ENCODE peak calls at places on chromosome 22, in nine cellular contexts. X is spleen, L is psoas muscle, O is RWPE1, B is PC-3, P is OCI-LY7, F is left ventricle myocardium inferior, Y is foreskin fibroblast, Z is kidney. N is an unnamed sample.
A peak's percentile ranks its signal among the peaks of the same experiment; 100 is the strongest.

GRCh38 chr22:46574438-46574992 is 37.1 kb upstream of the CELSR1 start:
- DNase-seq in X (peak; percentile 68), L (no peak), O (no peak), B (no peak), P (no peak), F (peak; percentile 6), Y (no peak), Z (peak; percentile 72), N (no peak)

GRCh38 chr22:32205974-32206773 is 1.3 kb upstream of the RFPL2 start:
- DNase-seq in X (no peak), L (no peak), O (no peak), B (no peak), P (no peak), F (no peak), Y (no peak), Z (no peak), N (no peak)

GRCh38 chr22:26835929-26836528 is 178.6 kb downstream of the MIAT start:
- DNase-seq in X (no peak), L (no peak), O (peak; percentile 22), B (peak; percentile 45), P (peak; percentile 61), F (no peak), Y (peak; percentile 63), Z (no peak), N (peak; percentile 29)

GRCh38 chr22:35842954-35843353 is 125.3 kb downstream of the APOL5 start:
- DNase-seq in X (no peak), L (no peak), O (peak; percentile 19), B (peak; percentile 72), P (peak; percentile 67), F (no peak), Y (peak; percentile 73), Z (no peak), N (no peak)

GRCh38 chr22:24695958-24696511 is 78.5 kb downstream of the PIWIL3 start:
- DNase-seq in X (no peak), L (no peak), O (no peak), B (no peak), P (no peak), F (peak; percentile 46), Y (peak; percentile 11), Z (peak; percentile 85), N (no peak)

GRCh38 chr22:23518381-23519187 is 61.5 kb downstream of the IGLL1 start:
- DNase-seq in X (peak; percentile 50), L (no peak), O (no peak), B (no peak), P (no peak), F (no peak), Y (no peak), Z (peak; percentile 76), N (no peak)

GRCh38 chr22:26367402-26368245 is 61.4 kb upstream of the ASPHD2 start:
- DNase-seq in X (no peak), L (no peak), O (peak; percentile 45), B (peak; percentile 68), P (peak; percentile 76), F (no peak), Y (peak; percentile 71), Z (no peak), N (no peak)

GRCh38 chr22:46762238-46763050 is at the start of gene TBC1D22A:
- DNase-seq in X (peak; percentile 98), L (peak; percentile 95), O (peak; percentile 88), B (peak; percentile 91), P (peak; percentile 96), F (peak; percentile 96), Y (peak; percentile 97), Z (peak; percentile 98), N (peak; percentile 97)

GRCh38 chr22:39959640-39960447 is at the start of gene TMA7B:
- DNase-seq in X (peak; percentile 80), L (no peak), O (peak; percentile 20), B (peak; percentile 57), P (no peak), F (no peak), Y (peak; percentile 66), Z (no peak), N (no peak)

GRCh38 chr22:26650722-26651421 is 6.5 kb upstream of the MIAT start:
- DNase-seq in X (no peak), L (no peak), O (no peak), B (no peak), P (no peak), F (no peak), Y (no peak), Z (peak; percentile 18), N (no peak)

GRCh38 chr22:43110444-43110926 is at the start of gene BIK:
- DNase-seq in X (peak; percentile 84), L (peak; percentile 34), O (peak; percentile 19), B (peak; percentile 44), P (peak; percentile 94), F (peak; percentile 39), Y (peak; percentile 61), Z (peak; percentile 83), N (peak; percentile 68)
- TF ChIP-seq CTCF in X (no peak), L (no peak), O (no peak), B (no peak), P (peak; percentile 75), F (peak; percentile 41), Y (peak; percentile 12), Z (peak; percentile 18), N (no peak)

GRCh38 chr22:36923458-36923784 is 10.0 kb downstream of the CSF2RB start:
- DNase-seq in X (peak; percentile 76), L (no peak), O (no peak), B (no peak), P (no peak), F (no peak), Y (no peak), Z (peak; percentile 72), N (no peak)

GRCh38 chr22:36924151-36924698 is 10.8 kb downstream of the CSF2RB start:
- DNase-seq in X (no peak), L (no peak), O (no peak), B (no peak), P (no peak), F (no peak), Y (no peak), Z (no peak), N (no peak)

GRCh38 chr22:36922752-36923457 is 9.5 kb downstream of the CSF2RB start:
- DNase-seq in X (no peak), L (no peak), O (no peak), B (no peak), P (no peak), F (no peak), Y (no peak), Z (peak; percentile 66), N (no peak)

GRCh38 chr22:36921309-36922096 is 8.1 kb downstream of the CSF2RB start:
- DNase-seq in X (peak; percentile 80), L (no peak), O (no peak), B (no peak), P (peak; percentile 6), F (no peak), Y (no peak), Z (peak; percentile 72), N (no peak)

DNA sequence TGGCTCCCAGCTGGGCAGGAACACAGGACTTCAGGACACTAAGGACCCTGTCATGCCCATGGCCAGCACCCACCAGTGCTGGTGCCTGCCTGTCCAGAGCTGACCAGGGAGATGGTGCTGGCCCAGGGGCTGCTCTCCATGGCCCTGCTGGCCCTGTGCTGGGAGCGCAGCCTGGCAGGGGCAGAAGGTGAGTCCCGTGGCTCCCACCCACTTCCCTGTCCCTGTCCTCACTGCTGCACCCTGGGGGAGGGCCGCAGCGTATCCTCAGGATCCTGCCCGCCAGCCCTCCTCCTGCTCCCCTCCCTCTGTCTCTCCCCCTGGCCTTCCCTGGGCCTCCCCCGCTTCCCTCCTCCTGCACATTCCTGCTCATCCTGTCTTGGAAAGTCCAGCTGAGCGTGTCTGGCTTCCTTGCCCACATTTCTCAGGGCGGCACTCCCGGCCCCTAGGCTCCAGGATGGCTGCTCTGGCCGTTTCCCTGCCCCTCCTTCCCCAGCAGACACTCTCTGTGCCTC is 8.7 kb downstream of the CSF2RB start:
- DNase-seq in X (peak; percentile 76), L (no peak), O (no peak), B (no peak), P (no peak), F (no peak), Y (no peak), Z (peak; percentile 61), N (no peak)
- TF ChIP-seq CTCF in X (no peak), L (no peak), O (no peak), B (no peak), P (no peak), F (no peak), Y (no peak), Z (no peak), N (no peak)

GRCh38 chr22:31085493-31085824 is 4.3 kb downstream of the SMTN start:
- DNase-seq in X (no peak), L (peak; percentile 27), O (no peak), B (no peak), P (no peak), F (peak; percentile 50), Y (no peak), Z (no peak), N (peak; percentile 57)
- TF ChIP-seq CTCF in X (peak; percentile 2), L (no peak), O (peak; percentile 41), B (no peak), P (peak; percentile 6), F (no peak), Y (no peak), Z (no peak), N (no peak)

GRCh38 chr22:37635157-37635556 is 4.3 kb upstream of the SH3BP1 start:
- DNase-seq in X (peak; percentile 73), L (no peak), O (no peak), B (no peak), P (no peak), F (no peak), Y (no peak), Z (no peak), N (no peak)

GRCh38 chr22:37634505-37635002 is 4.9 kb upstream of the SH3BP1 start:
- DNase-seq in X (peak; percentile 82), L (no peak), O (no peak), B (no peak), P (no peak), F (no peak), Y (peak; percentile 38), Z (no peak), N (no peak)

GRCh38 chr22:37633082-37633692 is 6.3 kb upstream of the SH3BP1 start:
- DNase-seq in X (peak; percentile 88), L (no peak), O (no peak), B (no peak), P (no peak), F (no peak), Y (no peak), Z (no peak), N (no peak)

GRCh38 chr22:37632174-37633081 is 7.0 kb upstream of the SH3BP1 start:
- DNase-seq in X (peak; percentile 85), L (no peak), O (no peak), B (no peak), P (no peak), F (no peak), Y (no peak), Z (no peak), N (no peak)

DNA sequence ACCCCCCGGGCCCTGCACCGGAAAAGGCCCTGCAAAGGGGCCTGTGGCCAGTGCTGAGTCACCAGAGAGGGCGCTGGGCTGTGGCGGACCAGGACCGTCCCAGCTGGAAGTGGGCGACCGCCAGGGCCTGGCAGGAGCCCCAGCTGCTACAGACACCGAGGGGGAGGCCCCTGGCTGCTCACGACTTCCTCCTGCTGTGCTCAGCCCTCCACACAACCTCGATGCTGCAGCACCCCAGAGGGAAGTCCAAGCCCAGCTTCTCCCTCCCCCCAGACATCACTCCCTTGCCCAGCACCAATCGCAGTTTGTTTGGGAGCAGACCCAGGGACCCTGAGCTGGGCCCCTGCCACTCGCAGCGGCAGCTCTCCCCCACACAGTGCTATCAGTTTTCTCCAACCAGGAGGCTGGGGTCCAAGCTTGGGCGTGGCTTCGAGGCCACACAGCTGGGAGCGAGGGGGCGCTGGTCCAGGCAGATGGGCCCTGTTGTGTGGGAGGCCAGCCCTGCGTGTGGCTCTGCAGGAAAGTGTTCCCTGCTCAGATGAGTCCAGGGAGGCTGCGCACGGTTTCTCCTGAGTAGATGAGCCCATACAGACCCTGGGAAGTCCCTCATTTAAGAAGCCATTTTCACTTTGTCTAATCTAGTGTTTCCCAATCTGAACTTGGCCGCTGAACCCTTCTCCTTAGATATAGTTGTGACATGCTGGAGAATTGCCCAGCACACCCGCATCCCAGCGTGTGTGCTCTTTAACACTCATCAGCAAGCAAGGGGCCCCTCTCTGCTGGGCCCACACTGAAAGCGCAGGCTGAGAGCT is 5.6 kb upstream of the SH3BP1 start:
- DNase-seq in X (peak; percentile 96), L (peak; percentile 90), O (no peak), B (no peak), P (peak; percentile 65), F (peak; percentile 90), Y (peak; percentile 89), Z (peak; percentile 97), N (peak; percentile 60)
- TF ChIP-seq CTCF in X (peak; percentile 12), L (no peak), O (no peak), B (no peak), P (peak; percentile 24), F (peak; percentile 37), Y (no peak), Z (peak; percentile 2), N (no peak)